ENCODE peak calls at places on chromosomes 7 and 10, in four cellular contexts. V is IMR-90, Y is mesendoderm, D is neuronal stem cell. K is an unnamed sample.
A peak's percentile ranks its signal among the peaks of the same experiment; 100 is the strongest.

GRCh38 chr7:48628950-48629349 is 295.4 kb upstream of the CDC14C start:
- DNase-seq in V (no peak), Y (no peak), D (no peak), K (no peak)

GRCh38 chr10:91410638-91411367 is 659 bp downstream of the HECTD2 start:
- DNase-seq in V (peak; percentile 63), Y (peak; percentile 49), D (no peak), K (no peak)

GRCh38 chr10:113562108-113562507 is 9.3 kb downstream of the HABP2 start:
- DNase-seq in V (no peak), Y (no peak), D (no peak), K (no peak)

GRCh38 chr7:2444476-2444875 is 31.7 kb downstream of the GRIFIN start:
- DNase-seq in V (peak; percentile 84), Y (no peak), D (no peak), K (peak; percentile 22)

GRCh38 chr7:147438216-147438615 is 1152.3 kb upstream of the C7orf33 start:
- DNase-seq in V (peak; percentile 46), Y (no peak), D (no peak), K (no peak)

GRCh38 chr7:158529181-158530096 is 58.2 kb downstream of the PTPRN2 start:
- DNase-seq in V (no peak), Y (no peak), D (no peak), K (peak; percentile 43)

GRCh38 chr10:28248092-28248491 is 54.8 kb downstream of the MPP7 start:
- DNase-seq in V (peak; percentile 31), Y (no peak), D (no peak), K (no peak)

GRCh38 chr10:103980246-103980906 is 13.4 kb downstream of the SLK start:
- DNase-seq in V (peak; percentile 66), Y (no peak), D (no peak), K (peak; percentile 60)

GRCh38 chr7:37452346-37452745 is 3.7 kb upstream of the ELMO1 start:
- DNase-seq in V (no peak), Y (no peak), D (no peak), K (no peak)

GRCh38 chr7:50208335-50208982 is 96.1 kb upstream of the IKZF1 start:
- DNase-seq in V (no peak), Y (no peak), D (no peak), K (no peak)

GRCh38 chr7:126228356-126229061 is 1024.2 kb downstream of the GRM8 start:
- DNase-seq in V (no peak), Y (peak; percentile 62), D (peak; percentile 6), K (no peak)

GRCh38 chr10:85105614-85106013 is 777.2 kb downstream of the CCSER2 start:
- DNase-seq in V (no peak), Y (peak; percentile 65), D (peak; percentile 4), K (peak; percentile 3)

GRCh38 chr10:5540080-5540479 is 15.3 kb downstream of the CALML3 start:
- DNase-seq in V (no peak), Y (no peak), D (no peak), K (no peak)

GRCh38 chr10:84179059-84179710 is 5.6 kb downstream of the GPR15LG start:
- DNase-seq in V (peak; percentile 27), Y (no peak), D (no peak), K (peak; percentile 4)

GRCh38 chr7:65444899-65445823 is 71.5 kb downstream of the ZNF92 start:
- DNase-seq in V (no peak), Y (no peak), D (no peak), K (no peak)

GRCh38 chr10:129926066-129927055 is 37.7 kb downstream of the EBF3 start:
- DNase-seq in V (no peak), Y (no peak), D (no peak), K (no peak)

GRCh38 chr7:96636979-96637378 is 72.7 kb downstream of the SEM1 start:
- DNase-seq in V (no peak), Y (no peak), D (no peak), K (no peak)

GRCh38 chr10:95814011-95814727 is 58.2 kb downstream of the ENTPD1 start:
- DNase-seq in V (peak; percentile 89), Y (peak; percentile 56), D (no peak), K (no peak)

GRCh38 chr10:88104213-88104612 is 240.8 kb downstream of the PTEN start:
- DNase-seq in V (no peak), Y (no peak), D (no peak), K (no peak)

GRCh38 chr10:11236234-11236633 is 218.6 kb downstream of the CELF2 start:
- DNase-seq in V (peak; percentile 4), Y (no peak), D (no peak), K (no peak)

GRCh38 chr7:63027075-63027474 is 971.6 kb upstream of the ZNF722 start:
- DNase-seq in V (no peak), Y (no peak), D (no peak), K (no peak)

GRCh38 chr10:62492012-62492869 is 118.1 kb downstream of the ZNF365 start:
- DNase-seq in V (peak; percentile 25), Y (peak; percentile 65), D (peak; percentile 11), K (peak; percentile 45)

GRCh38 chr10:62491597-62491996 is 117.4 kb downstream of the ZNF365 start:
- DNase-seq in V (no peak), Y (no peak), D (no peak), K (no peak)

GRCh38 chr10:62498271-62498670 is 124.1 kb downstream of the ZNF365 start:
- DNase-seq in V (no peak), Y (no peak), D (no peak), K (no peak)

GRCh38 chr10:62496925-62497324 is 122.8 kb downstream of the ZNF365 start:
- DNase-seq in V (no peak), Y (no peak), D (no peak), K (no peak)

GRCh38 chr10:62492870-62493180 is 118.7 kb downstream of the ZNF365 start:
- DNase-seq in V (no peak), Y (no peak), D (no peak), K (no peak)
- H3K4me3 ChIP-seq in V (no peak overlapping the region), Y (no peak overlapping the region), D (no peak overlapping the region), K (no peak overlapping the region)

GRCh38 chr10:71823356-71823755 is 27.7 kb downstream of the PSAP start:
- DNase-seq in V (no peak), Y (no peak), D (no peak), K (no peak)
- H3K36me3 ChIP-seq in V (peaks cover 69% of the 10 kb centered on the region), Y (peaks cover 32% of the 10 kb centered on the region), D (peaks cover 98% of the 10 kb centered on the region), K (peaks cover 62% of the 10 kb centered on the region)

GRCh38 chr10:131788386-131788785 is 112.4 kb upstream of the PPP2R2D start:
- DNase-seq in V (no peak), Y (peak; percentile 72), D (no peak), K (no peak)
- H2BK120ac ChIP-seq in V (no peak overlapping the region), Y (no peak overlapping the region), D (no peak overlapping the region), K (no peak overlapping the region)

DNA sequence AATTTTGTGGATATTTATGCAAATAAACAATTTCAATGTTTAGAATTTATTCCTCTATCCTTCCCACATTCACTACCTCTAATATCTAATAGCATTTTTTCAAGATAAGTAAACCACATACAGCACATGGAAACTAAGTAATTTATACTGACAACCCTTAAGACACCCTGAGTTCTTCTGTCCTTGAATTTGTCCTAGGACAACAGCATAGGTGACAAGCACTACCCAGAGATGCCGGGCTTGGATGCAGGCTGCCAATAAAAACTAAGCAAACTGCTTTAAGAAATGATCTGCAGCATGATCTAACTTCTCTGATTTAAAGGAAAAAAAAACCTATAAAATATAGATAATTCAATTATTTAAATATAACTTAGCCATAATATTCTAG is 22.7 kb downstream of the NT5C3A start:
- DNase-seq in V (no peak), Y (no peak), D (no peak), K (no peak)
- H3K4me3 ChIP-seq in V (peak overlapping the region; percentile 22), Y (no peak overlapping the region), D (no peak overlapping the region), K (no peak overlapping the region)

GRCh38 chr7:99027841-99028240 is 116.1 kb downstream of the SMURF1 start:
- DNase-seq in V (no peak), Y (no peak), D (no peak), K (no peak)

GRCh38 chr7:99030145-99030856 is 113.6 kb downstream of the SMURF1 start:
- DNase-seq in V (no peak), Y (no peak), D (no peak), K (no peak)

GRCh38 chr7:99028261-99028971 is 115.5 kb downstream of the SMURF1 start:
- DNase-seq in V (no peak), Y (peak; percentile 20), D (no peak), K (no peak)

GRCh38 chr7:99029481-99030144 is 114.3 kb downstream of the SMURF1 start:
- DNase-seq in V (peak; percentile 35), Y (no peak), D (no peak), K (no peak)

GRCh38 chr7:99027241-99027640 is 116.7 kb downstream of the SMURF1 start:
- DNase-seq in V (peak; percentile 57), Y (no peak), D (no peak), K (no peak)
- H3K36me3 ChIP-seq in V (peaks cover 42% of the 10 kb centered on the region), Y (peaks cover 15% of the 10 kb centered on the region), D (peaks cover 60% of the 10 kb centered on the region), K (peaks cover 32% of the 10 kb centered on the region)

GRCh38 chr10:72329290-72330058 is 25.2 kb downstream of the DNAJB12 start:
- DNase-seq in V (no peak), Y (no peak), D (no peak), K (no peak)
- H2BK120ac ChIP-seq in V (no peak overlapping the region), Y (no peak overlapping the region), D (peak overlapping the region; percentile 93), K (no peak overlapping the region)

GRCh38 chr7:128030999-128031681 is at the start of gene LRRC4:
- DNase-seq in V (peak; percentile 43), Y (peak; percentile 69), D (peak; percentile 63), K (no peak)

GRCh38 chr7:128031901-128032604 is 816 bp upstream of the LRRC4 start:
- DNase-seq in V (peak; percentile 96), Y (peak; percentile 86), D (peak; percentile 80), K (no peak)

GRCh38 chr7:128034830-128035229 is 3.6 kb upstream of the LRRC4 start:
- DNase-seq in V (no peak), Y (no peak), D (no peak), K (no peak)

GRCh38 chr7:128032605-128033235 is 1.5 kb upstream of the LRRC4 start:
- DNase-seq in V (peak; percentile 28), Y (peak; percentile 68), D (peak; percentile 51), K (no peak)

DNA sequence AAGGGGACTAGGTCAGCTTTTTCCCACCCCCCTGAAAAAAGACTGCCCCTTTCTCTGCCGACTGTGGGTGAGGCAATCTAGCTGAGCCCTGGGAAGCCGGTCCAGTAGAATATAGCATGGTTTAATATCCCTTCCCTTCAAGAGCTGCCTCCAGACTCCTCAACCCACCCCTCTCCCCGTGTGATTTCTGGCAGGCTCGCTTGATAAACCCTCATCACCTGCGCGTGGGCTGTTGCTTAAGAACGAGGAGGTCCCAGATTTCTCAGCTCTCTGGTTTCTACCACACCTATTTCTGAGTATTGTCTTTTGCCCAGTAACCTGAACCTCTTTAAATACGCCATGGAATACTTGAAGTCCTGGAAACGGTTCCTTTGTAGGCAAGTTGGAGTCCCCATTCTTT is 2.0 kb upstream of the LRRC4 start:
- DNase-seq in V (no peak), Y (no peak), D (no peak), K (no peak)
- H3K4me3 ChIP-seq in V (no peak overlapping the region), Y (no peak overlapping the region), D (peak overlapping the region; percentile 78), K (no peak overlapping the region)

DNA sequence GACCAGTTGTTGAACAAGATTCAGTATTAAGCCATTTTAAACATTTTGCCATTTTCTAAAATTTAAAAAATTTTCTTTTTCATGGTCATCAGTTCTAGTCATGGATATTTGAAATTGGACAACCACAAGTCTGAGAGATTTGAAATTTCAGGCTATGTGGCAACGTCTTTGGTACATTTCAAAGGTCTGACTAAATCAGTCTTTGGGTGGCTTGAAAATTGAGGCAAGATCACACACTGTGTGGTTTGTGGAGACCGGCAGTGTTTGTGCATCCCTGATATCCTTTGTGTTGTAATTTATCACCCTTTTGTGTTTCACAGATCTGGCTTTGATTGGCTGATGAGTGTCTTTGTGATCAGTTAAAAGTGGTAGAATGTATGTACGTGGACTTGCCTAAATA is 35.7 kb downstream of the CCAR1 start:
- DNase-seq in V (no peak), Y (no peak), D (no peak), K (peak; percentile 43)
- H3K36me3 ChIP-seq in V (peaks cover 57% of the 10 kb centered on the region), Y (peaks cover 16% of the 10 kb centered on the region), D (peaks cover 96% of the 10 kb centered on the region), K (peaks cover 50% of the 10 kb centered on the region)